ENCODE peak calls at places on chromosomes 4 and X, in four cellular contexts. Z, W, N and T are unnamed samples.

GRCh38 chr4:48047421-48047844 is 30.9 kb downstream of the NIPAL1 start:
- DNase-seq in W (no peak), N (peak), Z (no peak), T (no peak)

GRCh38 chr4:76545161-76545884 is 110.3 kb downstream of the SHROOM3 start:
- DNase-seq in N (peak), W (no peak), Z (no peak), T (no peak)

GRCh38 chr4:8732681-8733243 is 138.9 kb downstream of the HMX1 start:
- DNase-seq in Z (no peak), W (no peak), N (no peak), T (no peak)

GRCh38 chr4:1249148-1249730 is 309 bp upstream of the CTBP1 start:
- DNase-seq in N (peak), Z (peak), W (peak), T (peak)

GRCh38 chr4:6343950-6344408 is 74.3 kb downstream of the WFS1 start:
- DNase-seq in N (no peak), W (no peak), Z (peak), T (no peak)

GRCh38 chr4:176238157-176238608 is 30.8 kb downstream of the ASB5 start:
- DNase-seq in W (no peak), N (no peak), Z (no peak), T (no peak)

GRCh38 chr4:140691369-140691768 is 64.8 kb downstream of the TBC1D9 start:
- DNase-seq in Z (no peak), W (no peak), N (no peak), T (no peak)

GRCh38 chr4:2962099-2962455 is 1.1 kb downstream of the NOP14 start:
- DNase-seq in Z (no peak), N (peak), W (no peak), T (no peak)

GRCh38 chr4:74087481-74087880 is 11.5 kb downstream of the CXCL2 start:
- DNase-seq in N (no peak), Z (no peak), W (no peak), T (no peak)

GRCh38 chrX:33908898-33909297 is 223.2 kb downstream of the FAM47A start:
- DNase-seq in N (no peak), Z (no peak), W (no peak), T (no peak)

GRCh38 chr4:122003335-122003734 is 51.5 kb upstream of the TRPC3 start:
- DNase-seq in N (peak), W (no peak), Z (peak), T (peak)

GRCh38 chr4:185592845-185593488 is 57.7 kb upstream of the PDLIM3 start:
- DNase-seq in N (no peak), Z (no peak), W (no peak), T (no peak)

GRCh38 chrX:75230296-75230695 is 43.6 kb upstream of the UPRT start:
- DNase-seq in Z (no peak), N (no peak), W (no peak), T (no peak)

GRCh38 chrX:103756736-103757135 is 19.9 kb upstream of the PLP1 start:
- DNase-seq in N (no peak), Z (no peak), W (no peak), T (no peak)

GRCh38 chrX:132367314-132367713 is 121.5 kb downstream of the MBNL3 start:
- DNase-seq in N (no peak), Z (no peak), W (no peak), T (no peak)

GRCh38 chr4:20520901-20521300 is 179.4 kb upstream of the PACRGL start:
- DNase-seq in Z (peak), N (no peak), W (no peak), T (no peak)